ENCODE peak calls at places on chromosome 2, in ten cellular contexts. One of them, this sample, is unnamed. For H3K4me1, the result is how much of the 10 kb centered on the place peaks cover.

GRCh38 chr2:216023055-216023648 is 9.8 kb upstream of the MREG start:
- DNase-seq in HCT116: peak
- DNase-seq in adrenal gland: peak
- DNase-seq in GM23338: peak
- DNase-seq in kidney: no peak
- DNase-seq in fibroblast of lung: peak
- DNase-seq in K562: peak
- DNase-seq in upper lobe of left lung: no peak
- DNase-seq in PC-9: peak
- DNase-seq in upper lobe of right lung: no peak
- DNase-seq in this sample: no peak

GRCh38 chr2:97011977-97012569 is 25.7 kb upstream of the FAM178B start:
- DNase-seq in HCT116: peak
- DNase-seq in adrenal gland: peak
- DNase-seq in GM23338: peak
- DNase-seq in kidney: no peak
- DNase-seq in fibroblast of lung: peak
- DNase-seq in K562: no peak
- DNase-seq in upper lobe of left lung: no peak
- DNase-seq in PC-9: peak
- DNase-seq in upper lobe of right lung: no peak
- DNase-seq in this sample: no peak

GRCh38 chr2:172488556-172488955 is 61.2 kb downstream of the ITGA6 start:
- DNase-seq in HCT116: no peak
- DNase-seq in adrenal gland: no peak
- DNase-seq in GM23338: no peak
- DNase-seq in kidney: no peak
- DNase-seq in fibroblast of lung: no peak
- DNase-seq in K562: no peak
- DNase-seq in upper lobe of left lung: no peak
- DNase-seq in PC-9: no peak
- DNase-seq in upper lobe of right lung: no peak
- DNase-seq in this sample: no peak

GRCh38 chr2:62426005-62426912 is 79.7 kb downstream of the TMEM17 start:
- DNase-seq in HCT116: no peak
- DNase-seq in adrenal gland: no peak
- DNase-seq in GM23338: no peak
- DNase-seq in kidney: no peak
- DNase-seq in fibroblast of lung: no peak
- DNase-seq in K562: no peak
- DNase-seq in upper lobe of left lung: peak
- DNase-seq in PC-9: no peak
- DNase-seq in upper lobe of right lung: no peak
- DNase-seq in this sample: no peak

GRCh38 chr2:210620456-210620855 is 64.1 kb downstream of the CPS1 start:
- DNase-seq in HCT116: no peak
- DNase-seq in adrenal gland: no peak
- DNase-seq in GM23338: peak
- DNase-seq in kidney: no peak
- DNase-seq in fibroblast of lung: peak
- DNase-seq in K562: no peak
- DNase-seq in upper lobe of left lung: no peak
- DNase-seq in PC-9: no peak
- DNase-seq in upper lobe of right lung: no peak
- DNase-seq in this sample: no peak

GRCh38 chr2:195451160-195451559 is 205.9 kb upstream of the SLC39A10 start:
- DNase-seq in HCT116: no peak
- DNase-seq in adrenal gland: no peak
- DNase-seq in GM23338: no peak
- DNase-seq in kidney: no peak
- DNase-seq in fibroblast of lung: peak
- DNase-seq in K562: no peak
- DNase-seq in upper lobe of left lung: no peak
- DNase-seq in PC-9: no peak
- DNase-seq in upper lobe of right lung: no peak
- DNase-seq in this sample: no peak

GRCh38 chr2:76861708-76862107 is 660.5 kb downstream of the LRRTM4 start:
- DNase-seq in HCT116: no peak
- DNase-seq in adrenal gland: no peak
- DNase-seq in GM23338: no peak
- DNase-seq in kidney: no peak
- DNase-seq in fibroblast of lung: peak
- DNase-seq in K562: no peak
- DNase-seq in upper lobe of left lung: no peak
- DNase-seq in PC-9: no peak
- DNase-seq in upper lobe of right lung: no peak
- DNase-seq in this sample: no peak

GRCh38 chr2:236682651-236683422 is 113.2 kb downstream of the ACKR3 start:
- DNase-seq in HCT116: no peak
- DNase-seq in adrenal gland: no peak
- DNase-seq in GM23338: no peak
- DNase-seq in kidney: no peak
- DNase-seq in fibroblast of lung: peak
- DNase-seq in K562: no peak
- DNase-seq in upper lobe of left lung: no peak
- DNase-seq in PC-9: no peak
- DNase-seq in upper lobe of right lung: no peak
- DNase-seq in this sample: no peak

GRCh38 chr2:130824492-130825061 is 12.1 kb upstream of the ARHGEF4 start:
- DNase-seq in HCT116: no peak
- DNase-seq in adrenal gland: no peak
- DNase-seq in GM23338: no peak
- DNase-seq in kidney: no peak
- DNase-seq in fibroblast of lung: peak
- DNase-seq in K562: no peak
- DNase-seq in upper lobe of left lung: no peak
- DNase-seq in PC-9: peak
- DNase-seq in upper lobe of right lung: peak
- DNase-seq in this sample: no peak

GRCh38 chr2:191625016-191625415 is 52.9 kb upstream of the NABP1 start:
- DNase-seq in HCT116: no peak
- DNase-seq in adrenal gland: peak
- DNase-seq in GM23338: no peak
- DNase-seq in kidney: no peak
- DNase-seq in fibroblast of lung: peak
- DNase-seq in K562: no peak
- DNase-seq in upper lobe of left lung: no peak
- DNase-seq in PC-9: peak
- DNase-seq in upper lobe of right lung: peak
- DNase-seq in this sample: no peak

GRCh38 chr2:105125920-105126319 is 88.1 kb downstream of the MRPS9 start:
- DNase-seq in HCT116: no peak
- DNase-seq in adrenal gland: no peak
- DNase-seq in GM23338: peak
- DNase-seq in kidney: no peak
- DNase-seq in fibroblast of lung: no peak
- DNase-seq in K562: no peak
- DNase-seq in upper lobe of left lung: no peak
- DNase-seq in PC-9: no peak
- DNase-seq in upper lobe of right lung: no peak
- DNase-seq in this sample: no peak
- TF ChIP-seq CTCF in HCT116: no peak
- TF ChIP-seq CTCF in adrenal gland: no peak
- TF ChIP-seq CTCF in GM23338: no peak
- TF ChIP-seq CTCF in kidney: no peak
- TF ChIP-seq CTCF in fibroblast of lung: no peak
- TF ChIP-seq CTCF in K562: no peak
- TF ChIP-seq CTCF in upper lobe of left lung: no peak
- TF ChIP-seq CTCF in PC-9: no peak
- TF ChIP-seq CTCF in upper lobe of right lung: no peak
- TF ChIP-seq CTCF in this sample: no peak

GRCh38 chr2:205722538-205722878 is 40.2 kb downstream of the NRP2 start:
- DNase-seq in HCT116: no peak
- DNase-seq in adrenal gland: no peak
- DNase-seq in GM23338: peak
- DNase-seq in kidney: no peak
- DNase-seq in fibroblast of lung: no peak
- DNase-seq in K562: no peak
- DNase-seq in upper lobe of left lung: no peak
- DNase-seq in PC-9: no peak
- DNase-seq in upper lobe of right lung: no peak
- DNase-seq in this sample: no peak

GRCh38 chr2:205720451-205720902 is 38.2 kb downstream of the NRP2 start:
- DNase-seq in HCT116: no peak
- DNase-seq in adrenal gland: no peak
- DNase-seq in GM23338: peak
- DNase-seq in kidney: no peak
- DNase-seq in fibroblast of lung: no peak
- DNase-seq in K562: no peak
- DNase-seq in upper lobe of left lung: no peak
- DNase-seq in PC-9: no peak
- DNase-seq in upper lobe of right lung: no peak
- DNase-seq in this sample: no peak

GRCh38 chr2:205721057-205721767 is 38.9 kb downstream of the NRP2 start:
- DNase-seq in HCT116: no peak
- DNase-seq in adrenal gland: no peak
- DNase-seq in GM23338: peak
- DNase-seq in kidney: no peak
- DNase-seq in fibroblast of lung: no peak
- DNase-seq in K562: peak
- DNase-seq in upper lobe of left lung: no peak
- DNase-seq in PC-9: no peak
- DNase-seq in upper lobe of right lung: no peak
- DNase-seq in this sample: no peak

GRCh38 chr2:205717999-205718398 is 35.7 kb downstream of the NRP2 start:
- DNase-seq in HCT116: no peak
- DNase-seq in adrenal gland: peak
- DNase-seq in GM23338: no peak
- DNase-seq in kidney: no peak
- DNase-seq in fibroblast of lung: no peak
- DNase-seq in K562: no peak
- DNase-seq in upper lobe of left lung: no peak
- DNase-seq in PC-9: no peak
- DNase-seq in upper lobe of right lung: no peak
- DNase-seq in this sample: no peak

GRCh38 chr2:205719864-205720263 is 37.6 kb downstream of the NRP2 start:
- DNase-seq in HCT116: no peak
- DNase-seq in adrenal gland: no peak
- DNase-seq in GM23338: no peak
- DNase-seq in kidney: no peak
- DNase-seq in fibroblast of lung: no peak
- DNase-seq in K562: no peak
- DNase-seq in upper lobe of left lung: no peak
- DNase-seq in PC-9: no peak
- DNase-seq in upper lobe of right lung: no peak
- DNase-seq in this sample: no peak
- H3K4me1 ChIP-seq in HCT116: under half
- H3K4me1 ChIP-seq in adrenal gland: under half
- H3K4me1 ChIP-seq in GM23338: under half
- H3K4me1 ChIP-seq in kidney: under half
- H3K4me1 ChIP-seq in fibroblast of lung: under half
- H3K4me1 ChIP-seq in K562: under half
- H3K4me1 ChIP-seq in upper lobe of left lung: under half
- H3K4me1 ChIP-seq in PC-9: under half
- H3K4me1 ChIP-seq in upper lobe of right lung: under half
- H3K4me1 ChIP-seq in this sample: under half

DNA sequence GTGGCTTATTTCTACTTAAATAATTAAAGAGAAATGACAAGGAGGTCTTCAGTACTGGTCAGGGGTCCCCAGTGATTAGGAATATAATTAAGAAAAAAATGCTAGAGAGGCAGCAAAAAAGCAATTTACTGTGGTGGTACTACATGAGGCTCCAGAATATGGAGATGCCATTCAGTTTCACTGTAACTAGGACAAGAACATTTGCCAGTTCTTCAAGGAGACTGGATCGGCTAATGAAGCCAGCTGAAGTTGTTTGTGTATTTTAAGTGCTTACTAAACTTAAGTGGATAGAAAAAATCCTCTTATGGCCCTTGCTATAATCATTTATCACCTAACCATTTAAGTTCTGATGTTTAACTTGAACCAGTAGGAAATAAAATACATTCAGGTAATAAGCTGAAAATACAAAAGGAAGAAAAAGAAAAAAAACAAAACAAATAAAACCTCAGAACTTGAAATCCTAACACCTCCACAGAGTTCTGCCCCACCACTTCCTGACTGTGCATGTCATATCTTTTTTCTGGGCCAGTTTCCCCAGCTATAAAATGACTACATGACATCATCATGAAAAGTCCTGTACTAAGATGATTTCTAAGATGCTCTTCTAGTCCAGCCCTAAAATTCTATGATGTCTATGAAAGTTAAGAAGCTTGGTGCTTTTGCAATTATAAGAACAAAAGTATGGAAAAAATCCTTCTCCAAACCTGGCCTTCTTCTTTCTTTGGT is 98.0 kb downstream of the TRABD2A start:
- DNase-seq in HCT116: no peak
- DNase-seq in adrenal gland: no peak
- DNase-seq in GM23338: no peak
- DNase-seq in kidney: no peak
- DNase-seq in fibroblast of lung: peak
- DNase-seq in K562: no peak
- DNase-seq in upper lobe of left lung: no peak
- DNase-seq in PC-9: no peak
- DNase-seq in upper lobe of right lung: no peak
- DNase-seq in this sample: no peak
- H3K27ac ChIP-seq in HCT116: no peak
- H3K27ac ChIP-seq in adrenal gland: no peak
- H3K27ac ChIP-seq in GM23338: no peak
- H3K27ac ChIP-seq in kidney: no peak
- H3K27ac ChIP-seq in fibroblast of lung: no peak
- H3K27ac ChIP-seq in K562: peak
- H3K27ac ChIP-seq in upper lobe of left lung: no peak
- H3K27ac ChIP-seq in PC-9: no peak
- H3K27ac ChIP-seq in upper lobe of right lung: peak
- H3K27ac ChIP-seq in this sample: no peak

GRCh38 chr2:166060191-166060590 is 67.6 kb downstream of the SCN1A start:
- DNase-seq in HCT116: no peak
- DNase-seq in adrenal gland: no peak
- DNase-seq in GM23338: no peak
- DNase-seq in kidney: no peak
- DNase-seq in fibroblast of lung: no peak
- DNase-seq in K562: no peak
- DNase-seq in upper lobe of left lung: no peak
- DNase-seq in PC-9: no peak
- DNase-seq in upper lobe of right lung: no peak
- DNase-seq in this sample: no peak

DNA sequence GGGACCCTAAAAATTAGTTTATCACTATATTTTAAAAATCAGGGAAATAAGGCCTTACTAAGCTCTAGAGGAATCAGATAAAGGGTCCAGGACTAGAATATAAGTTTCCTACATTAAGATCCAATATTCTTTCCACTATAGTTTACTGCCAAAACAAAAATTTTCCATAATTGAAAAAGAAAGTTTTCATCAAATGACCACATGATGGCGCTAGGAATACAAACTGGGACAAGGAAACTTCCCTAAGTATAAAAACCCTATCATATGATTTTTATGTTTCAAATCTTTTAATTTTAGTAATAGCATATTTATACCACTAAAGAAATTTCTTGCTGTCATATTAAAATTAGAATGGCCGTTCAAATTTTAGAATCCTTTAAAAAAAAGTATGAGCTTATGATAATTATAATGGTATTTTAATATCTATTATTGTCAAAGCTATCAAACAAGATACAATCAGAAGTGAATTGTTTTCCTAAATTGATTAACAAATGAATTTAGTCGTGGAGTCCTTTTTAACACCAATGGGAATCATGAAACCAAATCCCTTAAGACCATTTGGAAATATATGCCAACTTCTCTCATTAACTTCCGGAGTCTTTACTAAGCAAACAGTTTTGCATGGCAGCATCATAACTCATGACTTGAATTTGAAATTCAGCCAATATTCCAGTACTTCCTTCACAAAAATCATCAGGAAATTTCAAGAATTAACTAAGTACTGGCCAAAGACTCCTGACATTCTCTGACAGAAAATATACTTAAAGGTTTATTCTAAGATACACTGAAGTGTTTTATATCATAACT is 70.3 kb downstream of the SCN1A start:
- DNase-seq in HCT116: no peak
- DNase-seq in adrenal gland: no peak
- DNase-seq in GM23338: peak
- DNase-seq in kidney: no peak
- DNase-seq in fibroblast of lung: peak
- DNase-seq in K562: peak
- DNase-seq in upper lobe of left lung: no peak
- DNase-seq in PC-9: no peak
- DNase-seq in upper lobe of right lung: no peak
- DNase-seq in this sample: no peak
- TF ChIP-seq CTCF in HCT116: peak
- TF ChIP-seq CTCF in adrenal gland: peak
- TF ChIP-seq CTCF in GM23338: peak
- TF ChIP-seq CTCF in kidney: peak
- TF ChIP-seq CTCF in fibroblast of lung: peak
- TF ChIP-seq CTCF in K562: no peak
- TF ChIP-seq CTCF in upper lobe of left lung: no peak
- TF ChIP-seq CTCF in PC-9: peak
- TF ChIP-seq CTCF in upper lobe of right lung: peak
- TF ChIP-seq CTCF in this sample: peak

This sample was measured in psoas muscle.